ENCODE peak calls at places on chromosome 17, in six cellular contexts. F is breast epithelium, S is NCI-H446 treated with DMSO at 0.1 percent for 48 hours, G is prostate gland, A is HS-27A, T is uterus. R is an unnamed sample.

GRCh38 chr17:7632492-7632894 is 2.6 kb downstream of the SHBG start:
- DNase-seq in F (no peak), S (no peak), G (no peak), A (no peak), T (no peak), R (no peak)

GRCh38 chr17:45106582-45106981 is 25.7 kb downstream of the PLCD3 start:
- DNase-seq in F (no peak), S (no peak), G (no peak), A (no peak), T (no peak), R (no peak)

GRCh38 chr17:47299239-47299910 is 24.4 kb upstream of the EFCAB13 start:
- DNase-seq in F (no peak), S (no peak), G (no peak), A (no peak), T (no peak), R (no peak)

GRCh38 chr17:67095803-67096202 is 51.4 kb downstream of the CACNG1 start:
- DNase-seq in F (no peak), S (no peak), G (no peak), A (no peak), T (no peak), R (no peak)

GRCh38 chr17:35892091-35892637 is 12.0 kb upstream of the CCL5 start:
- DNase-seq in F (no peak), S (no peak), G (no peak), A (no peak), T (no peak), R (no peak)

GRCh38 chr17:65833214-65833613 is 271.8 kb upstream of the AXIN2 start:
- DNase-seq in F (no peak), S (no peak), G (no peak), A (no peak), T (no peak), R (no peak)

GRCh38 chr17:6498356-6498755 is 54.1 kb downstream of the PIMREG start:
- DNase-seq in F (peak), S (no peak), G (no peak), A (no peak), T (no peak), R (no peak)

GRCh38 chr17:16942141-16943031 is 29.5 kb downstream of the TNFRSF13B start:
- DNase-seq in F (peak), S (no peak), G (no peak), A (no peak), T (no peak), R (peak)

GRCh38 chr17:45430006-45430737 is 2.5 kb downstream of the ARHGAP27 start:
- DNase-seq in F (no peak), S (no peak), G (no peak), A (no peak), T (no peak), R (peak)

GRCh38 chr17:77802333-77802615 is 156.2 kb upstream of the TNRC6C start:
- DNase-seq in F (no peak), S (no peak), G (no peak), A (no peak), T (no peak), R (no peak)

GRCh38 chr17:82235775-82236141 is 6.9 kb downstream of the SLC16A3 start:
- DNase-seq in F (no peak), S (no peak), G (no peak), A (no peak), T (no peak), R (no peak)

GRCh38 chr17:28372203-28372944 is 880 bp downstream of the SARM1 start:
- DNase-seq in F (no peak), S (no peak), G (no peak), A (no peak), T (no peak), R (no peak)

GRCh38 chr17:57876866-57877237 is 27.0 kb upstream of the MRPS23 start:
- DNase-seq in F (no peak), S (no peak), G (no peak), A (no peak), T (no peak), R (no peak)

GRCh38 chr17:21372256-21372954 is 3.8 kb upstream of the KCNJ12 start:
- DNase-seq in F (no peak), S (no peak), G (no peak), A (no peak), T (no peak), R (no peak)

GRCh38 chr17:79667121-79667715 is 56.4 kb upstream of the RBFOX3 start:
- DNase-seq in F (peak), S (peak), G (no peak), A (no peak), T (no peak), R (peak)

GRCh38 chr17:9472094-9472493 is 103.5 kb downstream of the STX8 start:
- DNase-seq in F (no peak), S (no peak), G (no peak), A (no peak), T (no peak), R (no peak)

GRCh38 chr17:40364121-40364861 is at the start of gene GJD3:
- DNase-seq in F (no peak), S (no peak), G (no peak), A (no peak), T (no peak), R (peak)

GRCh38 chr17:82022310-82022980 is at the start of gene CENPX:
- DNase-seq in F (no peak), S (no peak), G (no peak), A (no peak), T (no peak), R (no peak)

GRCh38 chr17:43608313-43608712 is 53.4 kb downstream of the MEOX1 start:
- DNase-seq in F (no peak), S (no peak), G (no peak), A (no peak), T (no peak), R (no peak)

GRCh38 chr17:35189291-35189690 is 4.9 kb downstream of the SLC35G3 start:
- DNase-seq in F (no peak), S (no peak), G (no peak), A (no peak), T (no peak), R (no peak)

GRCh38 chr17:58280480-58281217 is at the start of gene MPO:
- DNase-seq in F (no peak), S (no peak), G (no peak), A (no peak), T (no peak), R (no peak)

GRCh38 chr17:77163001-77163400 is 22.2 kb downstream of the SEC14L1 start:
- DNase-seq in F (no peak), S (no peak), G (no peak), A (no peak), T (no peak), R (no peak)

GRCh38 chr17:69141802-69142472 is at the start of gene ABCA6:
- DNase-seq in F (no peak), S (no peak), G (no peak), A (no peak), T (no peak), R (no peak)

GRCh38 chr17:28951428-28951990 is at the start of gene PHF12:
- DNase-seq in F (peak), S (peak), G (peak), A (peak), T (peak), R (peak)

GRCh38 chr17:40323731-40324650 is 15.0 kb downstream of the RARA start:
- DNase-seq in F (no peak), S (no peak), G (no peak), A (no peak), T (no peak), R (peak)

GRCh38 chr17:71748872-71749271 is 371.9 kb upstream of the SOX9 start:
- DNase-seq in F (no peak), S (no peak), G (no peak), A (no peak), T (no peak), R (no peak)

GRCh38 chr17:58328195-58329034 is at the start of gene TSPOAP1:
- DNase-seq in F (no peak), S (no peak), G (no peak), A (no peak), T (no peak), R (no peak)

GRCh38 chr17:63571632-63572310 is 21.5 kb downstream of the DCAF7 start:
- DNase-seq in F (no peak), S (no peak), G (no peak), A (no peak), T (no peak), R (no peak)

GRCh38 chr17:1898332-1898731 is 68.5 kb downstream of the RPA1 start:
- DNase-seq in F (no peak), S (no peak), G (no peak), A (no peak), T (no peak), R (no peak)

GRCh38 chr17:37494971-37495370 is 5.3 kb downstream of the DUSP14 start:
- DNase-seq in F (no peak), S (no peak), G (no peak), A (no peak), T (no peak), R (no peak)

GRCh38 chr17:59165933-59166342 is 10.4 kb downstream of the PRR11 start:
- DNase-seq in F (no peak), S (no peak), G (no peak), A (no peak), T (no peak), R (peak)

GRCh38 chr17:27846042-27846655 is 45.8 kb upstream of the NOS2 start:
- DNase-seq in F (no peak), S (no peak), G (no peak), A (no peak), T (no peak), R (no peak)

GRCh38 chr17:36827056-36827455 is 110.2 kb upstream of the LHX1 start:
- DNase-seq in F (no peak), S (no peak), G (no peak), A (no peak), T (no peak), R (no peak)

GRCh38 chr17:34665150-34665802 is 85.9 kb downstream of the TMEM132E start:
- DNase-seq in F (no peak), S (no peak), G (no peak), A (no peak), T (no peak), R (no peak)

GRCh38 chr17:72945468-72945867 is 147.0 kb downstream of the SLC39A11 start:
- DNase-seq in F (no peak), S (no peak), G (no peak), A (no peak), T (no peak), R (no peak)

GRCh38 chr17:4209611-4210010 is 54.2 kb downstream of the ANKFY1 start:
- DNase-seq in F (no peak), S (no peak), G (no peak), A (no peak), T (no peak), R (no peak)

GRCh38 chr17:34379876-34380275 is 16.8 kb upstream of the CCL1 start:
- DNase-seq in F (no peak), S (no peak), G (no peak), A (no peak), T (no peak), R (no peak)

GRCh38 chr17:10836145-10836544 is 1.7 kb downstream of the PIRT start:
- DNase-seq in F (no peak), S (no peak), G (no peak), A (no peak), T (no peak), R (no peak)